ENCODE peak calls at places on chromosomes 4 and X, in ten cellular contexts. One of them, this sample, is unnamed.

GRCh38 chrX:115535421-115535820 is 25.6 kb upstream of the PLS3 start:
- DNase-seq in neural progenitor cell: no peak
- DNase-seq in tibial artery: no peak
- DNase-seq in adrenal gland: no peak
- DNase-seq in brain microvascular endothelial cell: no peak
- DNase-seq in fibroblast of lung: no peak
- DNase-seq in upper lobe of right lung: no peak
- DNase-seq in heart right ventricle: no peak
- DNase-seq in endodermal cell: no peak
- DNase-seq in lower lobe of right lung: no peak
- DNase-seq in this sample: no peak

GRCh38 chr4:7043521-7044414 is 596 bp downstream of the TADA2B start:
- DNase-seq in neural progenitor cell: no peak
- DNase-seq in tibial artery: peak
- DNase-seq in adrenal gland: peak
- DNase-seq in brain microvascular endothelial cell: no peak
- DNase-seq in fibroblast of lung: peak
- DNase-seq in upper lobe of right lung: peak
- DNase-seq in heart right ventricle: peak
- DNase-seq in endodermal cell: peak
- DNase-seq in lower lobe of right lung: peak
- DNase-seq in this sample: peak

GRCh38 chr4:15781427-15782095 is 3.4 kb downstream of the CD38 start:
- DNase-seq in neural progenitor cell: no peak
- DNase-seq in tibial artery: no peak
- DNase-seq in adrenal gland: no peak
- DNase-seq in brain microvascular endothelial cell: no peak
- DNase-seq in fibroblast of lung: no peak
- DNase-seq in upper lobe of right lung: no peak
- DNase-seq in heart right ventricle: no peak
- DNase-seq in endodermal cell: no peak
- DNase-seq in lower lobe of right lung: no peak
- DNase-seq in this sample: no peak

GRCh38 chrX:129577473-129577872 is 37.4 kb downstream of the OCRL start:
- DNase-seq in neural progenitor cell: no peak
- DNase-seq in tibial artery: no peak
- DNase-seq in adrenal gland: peak
- DNase-seq in brain microvascular endothelial cell: peak
- DNase-seq in fibroblast of lung: peak
- DNase-seq in upper lobe of right lung: no peak
- DNase-seq in heart right ventricle: no peak
- DNase-seq in endodermal cell: no peak
- DNase-seq in lower lobe of right lung: no peak
- DNase-seq in this sample: peak

GRCh38 chr4:8304827-8305695 is 35.5 kb downstream of the HTRA3 start:
- DNase-seq in neural progenitor cell: no peak
- DNase-seq in tibial artery: peak
- DNase-seq in adrenal gland: peak
- DNase-seq in brain microvascular endothelial cell: no peak
- DNase-seq in fibroblast of lung: no peak
- DNase-seq in upper lobe of right lung: no peak
- DNase-seq in heart right ventricle: no peak
- DNase-seq in endodermal cell: no peak
- DNase-seq in lower lobe of right lung: no peak
- DNase-seq in this sample: peak

GRCh38 chr4:186724048-186724860 is 598 bp upstream of the FAT1 start:
- DNase-seq in neural progenitor cell: peak
- DNase-seq in tibial artery: peak
- DNase-seq in adrenal gland: peak
- DNase-seq in brain microvascular endothelial cell: peak
- DNase-seq in fibroblast of lung: peak
- DNase-seq in upper lobe of right lung: peak
- DNase-seq in heart right ventricle: peak
- DNase-seq in endodermal cell: peak
- DNase-seq in lower lobe of right lung: peak
- DNase-seq in this sample: peak

GRCh38 chrX:135194684-135195083 is 23.5 kb upstream of the CT55 start:
- DNase-seq in neural progenitor cell: no peak
- DNase-seq in tibial artery: no peak
- DNase-seq in adrenal gland: no peak
- DNase-seq in brain microvascular endothelial cell: no peak
- DNase-seq in fibroblast of lung: no peak
- DNase-seq in upper lobe of right lung: no peak
- DNase-seq in heart right ventricle: no peak
- DNase-seq in endodermal cell: peak
- DNase-seq in lower lobe of right lung: no peak
- DNase-seq in this sample: no peak

GRCh38 chr4:19472669-19473068 is 779.0 kb upstream of the SLIT2 start:
- DNase-seq in neural progenitor cell: no peak
- DNase-seq in tibial artery: no peak
- DNase-seq in adrenal gland: no peak
- DNase-seq in brain microvascular endothelial cell: no peak
- DNase-seq in fibroblast of lung: peak
- DNase-seq in upper lobe of right lung: no peak
- DNase-seq in heart right ventricle: no peak
- DNase-seq in endodermal cell: no peak
- DNase-seq in lower lobe of right lung: no peak
- DNase-seq in this sample: no peak

GRCh38 chrX:18424482-18425198 is 768 bp upstream of the CDKL5 start:
- DNase-seq in neural progenitor cell: peak
- DNase-seq in tibial artery: no peak
- DNase-seq in adrenal gland: peak
- DNase-seq in brain microvascular endothelial cell: peak
- DNase-seq in fibroblast of lung: peak
- DNase-seq in upper lobe of right lung: peak
- DNase-seq in heart right ventricle: peak
- DNase-seq in endodermal cell: no peak
- DNase-seq in lower lobe of right lung: peak
- DNase-seq in this sample: no peak

GRCh38 chr4:56699537-56699936 is 18.4 kb upstream of the HOPX start:
- DNase-seq in neural progenitor cell: no peak
- DNase-seq in tibial artery: no peak
- DNase-seq in adrenal gland: no peak
- DNase-seq in brain microvascular endothelial cell: no peak
- DNase-seq in fibroblast of lung: no peak
- DNase-seq in upper lobe of right lung: no peak
- DNase-seq in heart right ventricle: no peak
- DNase-seq in endodermal cell: no peak
- DNase-seq in lower lobe of right lung: no peak
- DNase-seq in this sample: no peak

GRCh38 chrX:101659601-101660063 is at the start of gene ARMCX2:
- DNase-seq in neural progenitor cell: peak
- DNase-seq in tibial artery: peak
- DNase-seq in adrenal gland: peak
- DNase-seq in brain microvascular endothelial cell: peak
- DNase-seq in fibroblast of lung: peak
- DNase-seq in upper lobe of right lung: peak
- DNase-seq in heart right ventricle: peak
- DNase-seq in endodermal cell: peak
- DNase-seq in lower lobe of right lung: peak
- DNase-seq in this sample: peak

GRCh38 chr4:13654158-13654797 is 26.8 kb upstream of the BOD1L1 start:
- DNase-seq in neural progenitor cell: peak
- DNase-seq in tibial artery: peak
- DNase-seq in adrenal gland: peak
- DNase-seq in brain microvascular endothelial cell: peak
- DNase-seq in fibroblast of lung: peak
- DNase-seq in upper lobe of right lung: peak
- DNase-seq in heart right ventricle: peak
- DNase-seq in endodermal cell: peak
- DNase-seq in lower lobe of right lung: peak
- DNase-seq in this sample: peak

GRCh38 chr4:65370709-65371108 is 299.6 kb downstream of the EPHA5 start:
- DNase-seq in neural progenitor cell: no peak
- DNase-seq in tibial artery: no peak
- DNase-seq in adrenal gland: no peak
- DNase-seq in brain microvascular endothelial cell: no peak
- DNase-seq in fibroblast of lung: no peak
- DNase-seq in upper lobe of right lung: no peak
- DNase-seq in heart right ventricle: no peak
- DNase-seq in endodermal cell: no peak
- DNase-seq in lower lobe of right lung: no peak
- DNase-seq in this sample: no peak

DNA sequence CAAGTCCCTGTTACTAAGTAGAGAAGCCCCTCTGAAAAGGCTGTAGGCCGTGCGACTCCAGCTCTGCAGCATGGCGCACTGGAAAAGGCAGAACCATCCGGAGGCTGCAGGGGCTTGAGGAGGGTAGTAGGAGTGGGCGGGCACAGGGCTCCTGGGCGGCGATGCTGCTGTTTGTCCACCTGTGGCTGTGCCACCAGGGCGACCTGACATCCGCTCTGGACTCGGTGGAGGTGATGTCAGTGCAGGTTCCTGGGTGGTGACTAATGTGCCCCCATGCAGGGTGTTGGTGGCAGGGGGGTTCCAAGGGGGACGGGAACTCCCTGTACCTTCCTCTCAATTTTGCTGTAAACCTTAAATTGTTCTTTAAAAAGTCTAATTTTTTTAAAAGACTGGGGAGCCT is 58.3 kb downstream of the PCGF3 start:
- DNase-seq in neural progenitor cell: no peak
- DNase-seq in tibial artery: no peak
- DNase-seq in adrenal gland: no peak
- DNase-seq in brain microvascular endothelial cell: no peak
- DNase-seq in fibroblast of lung: no peak
- DNase-seq in upper lobe of right lung: no peak
- DNase-seq in heart right ventricle: no peak
- DNase-seq in endodermal cell: no peak
- DNase-seq in lower lobe of right lung: peak
- DNase-seq in this sample: no peak
- TF ChIP-seq CTCF in neural progenitor cell: no peak
- TF ChIP-seq CTCF in tibial artery: no peak
- TF ChIP-seq CTCF in adrenal gland: no peak
- TF ChIP-seq CTCF in brain microvascular endothelial cell: no peak
- TF ChIP-seq CTCF in fibroblast of lung: no peak
- TF ChIP-seq CTCF in upper lobe of right lung: no peak
- TF ChIP-seq CTCF in heart right ventricle: no peak
- TF ChIP-seq CTCF in endodermal cell: no peak
- TF ChIP-seq CTCF in lower lobe of right lung: no peak
- TF ChIP-seq CTCF in this sample: no peak

GRCh38 chr4:143411527-143412480 is 75.1 kb downstream of the GAB1 start:
- DNase-seq in neural progenitor cell: peak
- DNase-seq in tibial artery: no peak
- DNase-seq in adrenal gland: peak
- DNase-seq in brain microvascular endothelial cell: peak
- DNase-seq in fibroblast of lung: peak
- DNase-seq in upper lobe of right lung: no peak
- DNase-seq in heart right ventricle: no peak
- DNase-seq in endodermal cell: no peak
- DNase-seq in lower lobe of right lung: no peak
- DNase-seq in this sample: no peak
- H3K4me3 ChIP-seq in neural progenitor cell: no peak
- H3K4me3 ChIP-seq in tibial artery: no peak
- H3K4me3 ChIP-seq in adrenal gland: no peak
- H3K4me3 ChIP-seq in brain microvascular endothelial cell: no peak
- H3K4me3 ChIP-seq in fibroblast of lung: no peak
- H3K4me3 ChIP-seq in upper lobe of right lung: no peak
- H3K4me3 ChIP-seq in heart right ventricle: no peak
- H3K4me3 ChIP-seq in endodermal cell: no peak
- H3K4me3 ChIP-seq in lower lobe of right lung: no peak
- H3K4me3 ChIP-seq in this sample: no peak

DNA sequence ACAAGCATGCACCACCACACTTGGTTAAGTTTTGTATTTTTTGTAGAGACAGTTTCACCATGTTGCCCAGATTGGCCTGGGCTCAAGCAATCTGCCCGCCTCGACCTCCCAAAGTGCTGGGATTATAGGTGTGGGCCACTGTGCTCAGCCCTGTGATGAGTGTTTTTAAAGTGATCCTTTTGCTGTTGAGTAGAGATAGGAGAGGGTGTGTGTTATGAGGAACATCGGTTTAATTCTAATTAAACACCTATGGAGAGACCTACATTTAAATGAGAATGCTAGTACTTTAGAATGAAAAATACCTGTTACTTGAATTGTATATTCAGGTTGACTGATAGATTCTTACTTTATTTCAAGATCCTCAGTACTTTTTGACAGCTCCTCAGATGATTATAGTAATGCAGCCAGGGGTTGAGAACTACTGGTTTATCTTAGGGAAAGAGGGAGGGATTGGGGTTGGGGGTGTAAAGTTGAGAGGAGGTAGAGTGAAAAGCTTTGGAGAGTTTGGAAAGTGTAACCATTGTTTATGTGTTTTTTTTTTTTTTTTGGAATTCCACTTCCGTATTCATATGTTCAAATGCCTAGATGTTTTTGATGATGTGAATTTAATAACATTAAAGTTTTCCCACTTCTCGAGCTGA is 36.8 kb upstream of the DCK start:
- DNase-seq in neural progenitor cell: no peak
- DNase-seq in tibial artery: no peak
- DNase-seq in adrenal gland: no peak
- DNase-seq in brain microvascular endothelial cell: no peak
- DNase-seq in fibroblast of lung: no peak
- DNase-seq in upper lobe of right lung: no peak
- DNase-seq in heart right ventricle: no peak
- DNase-seq in endodermal cell: no peak
- DNase-seq in lower lobe of right lung: no peak
- DNase-seq in this sample: no peak
- H3K27ac ChIP-seq in neural progenitor cell: no peak
- H3K27ac ChIP-seq in tibial artery: no peak
- H3K27ac ChIP-seq in adrenal gland: no peak
- H3K27ac ChIP-seq in brain microvascular endothelial cell: no peak
- H3K27ac ChIP-seq in fibroblast of lung: no peak
- H3K27ac ChIP-seq in upper lobe of right lung: no peak
- H3K27ac ChIP-seq in heart right ventricle: no peak
- H3K27ac ChIP-seq in endodermal cell: no peak
- H3K27ac ChIP-seq in lower lobe of right lung: no peak
- H3K27ac ChIP-seq in this sample: no peak

DNA sequence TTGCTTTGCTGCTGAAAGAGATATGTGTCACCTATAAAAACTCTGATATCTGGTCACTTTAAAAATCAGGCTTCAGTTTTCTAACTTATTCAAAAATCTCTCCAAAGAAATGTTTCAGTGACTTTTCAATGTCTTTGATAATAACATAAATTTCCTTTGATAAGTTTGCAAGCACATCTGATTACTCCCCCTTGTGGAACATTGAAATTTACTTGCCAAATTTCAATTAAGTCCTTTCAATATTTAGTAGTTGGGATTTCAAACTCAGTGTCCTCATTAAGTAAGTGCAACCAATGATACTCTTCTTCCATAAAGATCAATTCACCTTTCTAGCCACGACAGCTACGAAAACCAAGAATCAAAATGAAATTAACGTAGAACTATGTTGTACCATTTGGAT is 151.3 kb upstream of the FAM47C start:
- DNase-seq in neural progenitor cell: no peak
- DNase-seq in tibial artery: no peak
- DNase-seq in adrenal gland: no peak
- DNase-seq in brain microvascular endothelial cell: no peak
- DNase-seq in fibroblast of lung: peak
- DNase-seq in upper lobe of right lung: no peak
- DNase-seq in heart right ventricle: no peak
- DNase-seq in endodermal cell: no peak
- DNase-seq in lower lobe of right lung: no peak
- DNase-seq in this sample: no peak
- TF ChIP-seq CTCF in neural progenitor cell: peak
- TF ChIP-seq CTCF in tibial artery: no peak
- TF ChIP-seq CTCF in adrenal gland: no peak
- TF ChIP-seq CTCF in brain microvascular endothelial cell: no peak
- TF ChIP-seq CTCF in fibroblast of lung: no peak
- TF ChIP-seq CTCF in upper lobe of right lung: no peak
- TF ChIP-seq CTCF in heart right ventricle: no peak
- TF ChIP-seq CTCF in endodermal cell: peak
- TF ChIP-seq CTCF in lower lobe of right lung: no peak
- TF ChIP-seq CTCF in this sample: no peak

This sample was measured in uterus.